ENCODE peak calls at places on chromosomes 4 and X, in four cellular contexts. One of them, this sample, is unnamed.

GRCh38 chr4:57080781-57081650 is 29.2 kb downstream of the IGFBP7 start:
- DNase-seq in astrocyte of the spinal cord: peak; percentile 99
- DNase-seq in lower leg skin: no peak
- DNase-seq in CD4-positive, alpha-beta T cell: no peak
- DNase-seq in this sample: no peak

GRCh38 chr4:59455751-59456150 is 1744.4 kb upstream of the ADGRL3 start:
- DNase-seq in astrocyte of the spinal cord: peak; percentile 26
- DNase-seq in lower leg skin: no peak
- DNase-seq in CD4-positive, alpha-beta T cell: no peak
- DNase-seq in this sample: no peak

GRCh38 chr4:109701566-109702399 is 1.5 kb downstream of the CASP6 start:
- DNase-seq in astrocyte of the spinal cord: no peak
- DNase-seq in lower leg skin: no peak
- DNase-seq in CD4-positive, alpha-beta T cell: no peak
- DNase-seq in this sample: no peak

GRCh38 chrX:72105436-72105835 is 26.3 kb downstream of the RTL5 start:
- DNase-seq in astrocyte of the spinal cord: no peak
- DNase-seq in lower leg skin: no peak
- DNase-seq in CD4-positive, alpha-beta T cell: peak; percentile 31
- DNase-seq in this sample: peak; percentile 55

GRCh38 chr4:11106769-11107168 is 321.9 kb downstream of the HS3ST1 start:
- DNase-seq in astrocyte of the spinal cord: no peak
- DNase-seq in lower leg skin: no peak
- DNase-seq in CD4-positive, alpha-beta T cell: no peak
- DNase-seq in this sample: no peak

GRCh38 chr4:5452156-5452555 is 256.2 kb downstream of the EVC2 start:
- DNase-seq in astrocyte of the spinal cord: no peak
- DNase-seq in lower leg skin: no peak
- DNase-seq in CD4-positive, alpha-beta T cell: no peak
- DNase-seq in this sample: no peak

GRCh38 chr4:7539659-7540058 is 104.9 kb upstream of the PSAPL1 start:
- DNase-seq in astrocyte of the spinal cord: no peak
- DNase-seq in lower leg skin: no peak
- DNase-seq in CD4-positive, alpha-beta T cell: peak; percentile 57
- DNase-seq in this sample: peak; percentile 80

GRCh38 chr4:8398347-8398746 is 42.2 kb downstream of the ACOX3 start:
- DNase-seq in astrocyte of the spinal cord: no peak
- DNase-seq in lower leg skin: no peak
- DNase-seq in CD4-positive, alpha-beta T cell: no peak
- DNase-seq in this sample: no peak

GRCh38 chrX:17413228-17413627 is 38.2 kb downstream of the NHS start:
- DNase-seq in astrocyte of the spinal cord: peak; percentile 83
- DNase-seq in lower leg skin: no peak
- DNase-seq in CD4-positive, alpha-beta T cell: no peak
- DNase-seq in this sample: no peak

GRCh38 chr4:153112071-153112460 is 92.2 kb upstream of the TRIM2 start:
- DNase-seq in astrocyte of the spinal cord: no peak
- DNase-seq in lower leg skin: no peak
- DNase-seq in CD4-positive, alpha-beta T cell: peak; percentile 69
- DNase-seq in this sample: no peak

GRCh38 chrX:28498658-28499057 is 88.6 kb upstream of the IL1RAPL1 start:
- DNase-seq in astrocyte of the spinal cord: peak; percentile 32
- DNase-seq in lower leg skin: no peak
- DNase-seq in CD4-positive, alpha-beta T cell: no peak
- DNase-seq in this sample: no peak

GRCh38 chrX:1221296-1221845 is 8.9 kb upstream of the CRLF2 start:
- DNase-seq in astrocyte of the spinal cord: no peak
- DNase-seq in lower leg skin: no peak
- DNase-seq in CD4-positive, alpha-beta T cell: no peak
- DNase-seq in this sample: peak; percentile 33

GRCh38 chr4:112007361-112007760 is 137.9 kb upstream of the FAM241A start:
- DNase-seq in astrocyte of the spinal cord: no peak
- DNase-seq in lower leg skin: no peak
- DNase-seq in CD4-positive, alpha-beta T cell: no peak
- DNase-seq in this sample: no peak

GRCh38 chrX:135433531-135434257 is 11.9 kb downstream of the SMIM10L2A start:
- DNase-seq in astrocyte of the spinal cord: no peak
- DNase-seq in lower leg skin: no peak
- DNase-seq in CD4-positive, alpha-beta T cell: no peak
- DNase-seq in this sample: no peak

GRCh38 chrX:132786217-132786616 is 172.2 kb downstream of the HS6ST2 start:
- DNase-seq in astrocyte of the spinal cord: peak; percentile 43
- DNase-seq in lower leg skin: no peak
- DNase-seq in CD4-positive, alpha-beta T cell: no peak
- DNase-seq in this sample: no peak

GRCh38 chr4:92307156-92307555 is 3.4 kb downstream of the GRID2 start:
- DNase-seq in astrocyte of the spinal cord: no peak
- DNase-seq in lower leg skin: no peak
- DNase-seq in CD4-positive, alpha-beta T cell: no peak
- DNase-seq in this sample: no peak

GRCh38 chrX:14039344-14039743 is 9.7 kb upstream of the GEMIN8 start:
- DNase-seq in astrocyte of the spinal cord: peak; percentile 50
- DNase-seq in lower leg skin: peak; percentile 28
- DNase-seq in CD4-positive, alpha-beta T cell: peak; percentile 50
- DNase-seq in this sample: peak; percentile 53

GRCh38 chrX:110853610-110854009 is 58.0 kb upstream of the CHRDL1 start:
- DNase-seq in astrocyte of the spinal cord: peak; percentile 14
- DNase-seq in lower leg skin: peak; percentile 18
- DNase-seq in CD4-positive, alpha-beta T cell: no peak
- DNase-seq in this sample: no peak

GRCh38 chrX:69151898-69152297 is 13.4 kb downstream of the PJA1 start:
- DNase-seq in astrocyte of the spinal cord: no peak
- DNase-seq in lower leg skin: no peak
- DNase-seq in CD4-positive, alpha-beta T cell: no peak
- DNase-seq in this sample: no peak

GRCh38 chr4:23932186-23932585 is 42.3 kb upstream of the PPARGC1A start:
- DNase-seq in astrocyte of the spinal cord: no peak
- DNase-seq in lower leg skin: no peak
- DNase-seq in CD4-positive, alpha-beta T cell: no peak
- DNase-seq in this sample: no peak

GRCh38 chrX:119468930-119469635 is 839 bp downstream of the SLC25A5 start:
- DNase-seq in astrocyte of the spinal cord: peak; percentile 81
- DNase-seq in lower leg skin: peak; percentile 78
- DNase-seq in CD4-positive, alpha-beta T cell: peak; percentile 86
- DNase-seq in this sample: peak; percentile 76

GRCh38 chr4:77310931-77311330 is 153.9 kb downstream of the CCNG2 start:
- DNase-seq in astrocyte of the spinal cord: no peak
- DNase-seq in lower leg skin: no peak
- DNase-seq in CD4-positive, alpha-beta T cell: no peak
- DNase-seq in this sample: no peak

GRCh38 chr4:12724520-12724919 is 759.6 kb downstream of the RAB28 start:
- DNase-seq in astrocyte of the spinal cord: no peak
- DNase-seq in lower leg skin: no peak
- DNase-seq in CD4-positive, alpha-beta T cell: no peak
- DNase-seq in this sample: no peak
- TF ChIP-seq CTCF in astrocyte of the spinal cord: peak; percentile 44
- TF ChIP-seq CTCF in lower leg skin: no peak
- TF ChIP-seq CTCF in CD4-positive, alpha-beta T cell: peak; percentile 41
- TF ChIP-seq CTCF in this sample: peak; percentile 43

GRCh38 chr4:54225671-54226398 is 3.3 kb upstream of the PDGFRA start:
- DNase-seq in astrocyte of the spinal cord: peak; percentile 16
- DNase-seq in lower leg skin: no peak
- DNase-seq in CD4-positive, alpha-beta T cell: no peak
- DNase-seq in this sample: no peak
- TF ChIP-seq CTCF in astrocyte of the spinal cord: no peak
- TF ChIP-seq CTCF in lower leg skin: no peak
- TF ChIP-seq CTCF in CD4-positive, alpha-beta T cell: no peak
- TF ChIP-seq CTCF in this sample: no peak

GRCh38 chrX:53374923-53375322 is 47.5 kb downstream of the SMC1A start:
- DNase-seq in astrocyte of the spinal cord: no peak
- DNase-seq in lower leg skin: no peak
- DNase-seq in CD4-positive, alpha-beta T cell: no peak
- DNase-seq in this sample: no peak
- TF ChIP-seq CTCF in astrocyte of the spinal cord: peak; percentile 5
- TF ChIP-seq CTCF in lower leg skin: no peak
- TF ChIP-seq CTCF in CD4-positive, alpha-beta T cell: no peak
- TF ChIP-seq CTCF in this sample: peak; percentile 18

GRCh38 chr4:121228851-121229250 is 64.7 kb upstream of the TNIP3 start:
- DNase-seq in astrocyte of the spinal cord: no peak
- DNase-seq in lower leg skin: no peak
- DNase-seq in CD4-positive, alpha-beta T cell: no peak
- DNase-seq in this sample: no peak

GRCh38 chr4:121221608-121222007 is 57.5 kb upstream of the TNIP3 start:
- DNase-seq in astrocyte of the spinal cord: no peak
- DNase-seq in lower leg skin: no peak
- DNase-seq in CD4-positive, alpha-beta T cell: no peak
- DNase-seq in this sample: no peak

GRCh38 chr4:121229993-121230392 is 65.9 kb upstream of the TNIP3 start:
- DNase-seq in astrocyte of the spinal cord: no peak
- DNase-seq in lower leg skin: no peak
- DNase-seq in CD4-positive, alpha-beta T cell: no peak
- DNase-seq in this sample: no peak

GRCh38 chr4:121226362-121226761 is 62.2 kb upstream of the TNIP3 start:
- DNase-seq in astrocyte of the spinal cord: peak; percentile 10
- DNase-seq in lower leg skin: no peak
- DNase-seq in CD4-positive, alpha-beta T cell: no peak
- DNase-seq in this sample: no peak

DNA sequence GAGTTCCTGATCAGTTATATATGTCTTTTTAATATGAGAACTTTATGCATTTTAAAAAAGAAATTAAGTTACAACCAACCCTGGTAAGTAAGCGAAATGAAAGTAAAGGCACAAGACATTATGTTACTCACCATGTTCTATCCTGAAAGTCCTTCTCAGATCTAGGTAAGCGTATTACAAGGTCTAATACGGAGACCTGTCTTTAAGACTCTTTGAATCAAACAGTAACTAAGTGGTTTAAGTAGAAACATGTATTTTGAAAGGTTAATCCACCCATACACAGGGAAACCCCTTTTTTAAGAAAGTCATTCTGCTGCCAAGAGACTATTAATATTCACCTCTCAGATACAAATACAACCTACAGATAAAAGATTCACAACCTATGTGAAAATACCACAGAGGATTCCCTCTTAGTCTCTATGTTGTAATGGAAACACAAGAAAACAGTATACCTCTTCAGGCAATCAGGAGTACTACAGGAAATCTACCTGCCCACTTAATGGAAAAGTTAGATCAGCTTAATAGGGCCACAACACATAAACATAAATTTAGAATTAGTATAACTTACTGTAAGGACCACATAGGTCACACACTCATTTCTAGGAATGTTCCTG is 63.2 kb upstream of the TNIP3 start:
- DNase-seq in astrocyte of the spinal cord: no peak
- DNase-seq in lower leg skin: no peak
- DNase-seq in CD4-positive, alpha-beta T cell: no peak
- DNase-seq in this sample: no peak
- TF ChIP-seq CTCF in astrocyte of the spinal cord: peak; percentile 1
- TF ChIP-seq CTCF in lower leg skin: no peak
- TF ChIP-seq CTCF in CD4-positive, alpha-beta T cell: peak; percentile 11
- TF ChIP-seq CTCF in this sample: no peak

DNA sequence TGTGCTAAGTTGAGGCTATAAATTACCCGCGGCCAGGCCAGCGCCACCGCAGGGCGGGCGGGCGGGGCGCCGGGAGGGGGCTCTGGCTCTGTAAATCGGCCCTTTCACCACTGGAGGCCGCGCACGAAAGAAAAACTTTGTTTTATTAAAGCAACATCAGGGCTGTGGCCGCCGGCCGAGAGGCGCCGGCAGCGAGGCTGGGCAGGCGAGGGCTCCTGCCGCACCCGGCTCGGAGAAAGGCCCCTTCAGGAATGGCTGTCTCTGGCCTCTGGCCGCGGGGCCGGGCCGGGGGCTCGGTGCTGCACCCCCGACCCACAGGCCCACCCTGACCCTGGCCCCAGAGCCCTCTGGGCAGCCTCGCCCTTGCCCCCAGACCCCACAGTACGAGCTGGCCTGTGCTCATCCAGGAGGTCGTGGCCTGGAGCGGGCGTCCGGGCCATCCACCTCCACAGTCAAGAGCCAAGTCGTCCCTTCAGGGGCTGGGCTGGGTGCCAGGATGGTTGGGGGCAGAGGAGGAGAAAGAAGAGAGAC is 29.5 kb upstream of the FGFR3 start:
- DNase-seq in astrocyte of the spinal cord: peak; percentile 54
- DNase-seq in lower leg skin: no peak
- DNase-seq in CD4-positive, alpha-beta T cell: no peak
- DNase-seq in this sample: no peak
- TF ChIP-seq CTCF in astrocyte of the spinal cord: peak; percentile 3
- TF ChIP-seq CTCF in lower leg skin: no peak
- TF ChIP-seq CTCF in CD4-positive, alpha-beta T cell: no peak
- TF ChIP-seq CTCF in this sample: no peak

GRCh38 chrX:24175276-24175675 is 25.7 kb downstream of the ZFX start:
- DNase-seq in astrocyte of the spinal cord: no peak
- DNase-seq in lower leg skin: no peak
- DNase-seq in CD4-positive, alpha-beta T cell: no peak
- DNase-seq in this sample: no peak

GRCh38 chrX:24173115-24173847 is 23.8 kb downstream of the ZFX start:
- DNase-seq in astrocyte of the spinal cord: no peak
- DNase-seq in lower leg skin: no peak
- DNase-seq in CD4-positive, alpha-beta T cell: no peak
- DNase-seq in this sample: no peak

GRCh38 chrX:24184018-24184417 is 34.5 kb downstream of the ZFX start:
- DNase-seq in astrocyte of the spinal cord: no peak
- DNase-seq in lower leg skin: no peak
- DNase-seq in CD4-positive, alpha-beta T cell: no peak
- DNase-seq in this sample: no peak

GRCh38 chrX:24178441-24178840 is 28.9 kb downstream of the ZFX start:
- DNase-seq in astrocyte of the spinal cord: no peak
- DNase-seq in lower leg skin: no peak
- DNase-seq in CD4-positive, alpha-beta T cell: no peak
- DNase-seq in this sample: no peak
- TF ChIP-seq CTCF in astrocyte of the spinal cord: no peak
- TF ChIP-seq CTCF in lower leg skin: no peak
- TF ChIP-seq CTCF in CD4-positive, alpha-beta T cell: no peak
- TF ChIP-seq CTCF in this sample: no peak

DNA sequence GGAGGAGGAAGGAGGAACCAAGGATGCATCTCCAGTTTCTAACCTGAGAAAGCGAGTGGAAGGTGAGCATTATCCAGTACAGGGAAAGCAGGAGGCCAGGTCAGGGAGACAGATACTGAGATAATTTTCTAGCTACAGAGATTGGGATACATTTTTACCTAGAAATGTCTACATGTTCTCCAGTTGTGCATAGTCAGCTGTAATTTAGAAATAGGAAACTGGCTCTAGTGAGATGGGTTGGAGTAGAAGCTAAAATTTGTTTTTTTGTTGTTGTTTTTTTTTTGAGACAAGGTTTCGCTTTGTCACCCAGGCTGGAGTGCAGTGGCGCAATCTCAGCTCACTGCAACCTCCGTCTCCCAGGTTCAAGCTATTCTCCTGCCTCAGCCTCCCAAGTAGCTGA is 71.3 kb downstream of the FNIP2 start:
- DNase-seq in astrocyte of the spinal cord: no peak
- DNase-seq in lower leg skin: no peak
- DNase-seq in CD4-positive, alpha-beta T cell: no peak
- DNase-seq in this sample: no peak
- TF ChIP-seq CTCF in astrocyte of the spinal cord: no peak
- TF ChIP-seq CTCF in lower leg skin: no peak
- TF ChIP-seq CTCF in CD4-positive, alpha-beta T cell: no peak
- TF ChIP-seq CTCF in this sample: no peak

GRCh38 chr4:15665738-15666365 is 10.7 kb upstream of the FBXL5 start:
- DNase-seq in astrocyte of the spinal cord: no peak
- DNase-seq in lower leg skin: no peak
- DNase-seq in CD4-positive, alpha-beta T cell: no peak
- DNase-seq in this sample: peak; percentile 76
- TF ChIP-seq CTCF in astrocyte of the spinal cord: no peak
- TF ChIP-seq CTCF in lower leg skin: no peak
- TF ChIP-seq CTCF in CD4-positive, alpha-beta T cell: no peak
- TF ChIP-seq CTCF in this sample: no peak